ENCODE peak calls at places on chromosomes 2 and 18, in nine cellular contexts. One of them, this sample, is unnamed.

GRCh38 chr2:72137498-72138010 is 10.1 kb downstream of the CYP26B1 start:
- DNase-seq in MM.1S: peak; percentile 68
- DNase-seq in HCT116: no peak
- DNase-seq in GM06990: peak; percentile 42
- DNase-seq in CD8-positive, alpha-beta T cell: peak; percentile 47
- DNase-seq in upper lobe of right lung: peak; percentile 79
- DNase-seq in tibial artery: peak; percentile 42
- DNase-seq in pancreas: peak; percentile 64
- DNase-seq in NB4: peak; percentile 63
- DNase-seq in this sample: peak; percentile 88

GRCh38 chr2:168354499-168354898 is 101.6 kb upstream of the CERS6 start:
- DNase-seq in MM.1S: no peak
- DNase-seq in HCT116: no peak
- DNase-seq in GM06990: no peak
- DNase-seq in CD8-positive, alpha-beta T cell: no peak
- DNase-seq in upper lobe of right lung: no peak
- DNase-seq in tibial artery: no peak
- DNase-seq in pancreas: no peak
- DNase-seq in NB4: no peak
- DNase-seq in this sample: no peak

GRCh38 chr18:8705941-8706544 is 687 bp downstream of the MTCL1 start:
- DNase-seq in MM.1S: peak; percentile 29
- DNase-seq in HCT116: no peak
- DNase-seq in GM06990: no peak
- DNase-seq in CD8-positive, alpha-beta T cell: no peak
- DNase-seq in upper lobe of right lung: peak; percentile 71
- DNase-seq in tibial artery: no peak
- DNase-seq in pancreas: peak; percentile 30
- DNase-seq in NB4: no peak
- DNase-seq in this sample: peak; percentile 57

GRCh38 chr18:41993151-41993550 is 38.1 kb downstream of the PIK3C3 start:
- DNase-seq in MM.1S: no peak
- DNase-seq in HCT116: no peak
- DNase-seq in GM06990: no peak
- DNase-seq in CD8-positive, alpha-beta T cell: no peak
- DNase-seq in upper lobe of right lung: no peak
- DNase-seq in tibial artery: no peak
- DNase-seq in pancreas: no peak
- DNase-seq in NB4: peak; percentile 54
- DNase-seq in this sample: no peak

GRCh38 chr18:23871410-23871809 is 143.1 kb upstream of the TTC39C start:
- DNase-seq in MM.1S: no peak
- DNase-seq in HCT116: no peak
- DNase-seq in GM06990: peak; percentile 18
- DNase-seq in CD8-positive, alpha-beta T cell: peak; percentile 60
- DNase-seq in upper lobe of right lung: no peak
- DNase-seq in tibial artery: no peak
- DNase-seq in pancreas: no peak
- DNase-seq in NB4: peak; percentile 49
- DNase-seq in this sample: peak; percentile 39

GRCh38 chr18:7272268-7273049 is 41.6 kb downstream of the LRRC30 start:
- DNase-seq in MM.1S: peak; percentile 77
- DNase-seq in HCT116: no peak
- DNase-seq in GM06990: no peak
- DNase-seq in CD8-positive, alpha-beta T cell: no peak
- DNase-seq in upper lobe of right lung: peak; percentile 75
- DNase-seq in tibial artery: peak; percentile 61
- DNase-seq in pancreas: peak; percentile 61
- DNase-seq in NB4: peak; percentile 59
- DNase-seq in this sample: no peak

GRCh38 chr18:34723143-34723542 is 13.0 kb downstream of the DTNA start:
- DNase-seq in MM.1S: no peak
- DNase-seq in HCT116: no peak
- DNase-seq in GM06990: no peak
- DNase-seq in CD8-positive, alpha-beta T cell: no peak
- DNase-seq in upper lobe of right lung: no peak
- DNase-seq in tibial artery: no peak
- DNase-seq in pancreas: no peak
- DNase-seq in NB4: peak; percentile 4
- DNase-seq in this sample: no peak

GRCh38 chr18:55448390-55448789 is 139.6 kb downstream of the TCF4 start:
- DNase-seq in MM.1S: no peak
- DNase-seq in HCT116: no peak
- DNase-seq in GM06990: no peak
- DNase-seq in CD8-positive, alpha-beta T cell: no peak
- DNase-seq in upper lobe of right lung: no peak
- DNase-seq in tibial artery: no peak
- DNase-seq in pancreas: no peak
- DNase-seq in NB4: no peak
- DNase-seq in this sample: no peak

GRCh38 chr18:52874774-52875173 is 534.8 kb downstream of the DCC start:
- DNase-seq in MM.1S: no peak
- DNase-seq in HCT116: no peak
- DNase-seq in GM06990: no peak
- DNase-seq in CD8-positive, alpha-beta T cell: no peak
- DNase-seq in upper lobe of right lung: no peak
- DNase-seq in tibial artery: no peak
- DNase-seq in pancreas: no peak
- DNase-seq in NB4: no peak
- DNase-seq in this sample: no peak

GRCh38 chr2:144261336-144261735 is 258.6 kb downstream of the ZEB2 start:
- DNase-seq in MM.1S: no peak
- DNase-seq in HCT116: no peak
- DNase-seq in GM06990: no peak
- DNase-seq in CD8-positive, alpha-beta T cell: no peak
- DNase-seq in upper lobe of right lung: no peak
- DNase-seq in tibial artery: no peak
- DNase-seq in pancreas: no peak
- DNase-seq in NB4: no peak
- DNase-seq in this sample: no peak

GRCh38 chr2:73202156-73203054 is at the start of gene NOTO:
- DNase-seq in MM.1S: no peak
- DNase-seq in HCT116: no peak
- DNase-seq in GM06990: no peak
- DNase-seq in CD8-positive, alpha-beta T cell: no peak
- DNase-seq in upper lobe of right lung: no peak
- DNase-seq in tibial artery: no peak
- DNase-seq in pancreas: no peak
- DNase-seq in NB4: no peak
- DNase-seq in this sample: no peak

GRCh38 chr2:13652531-13653313 is 936.0 kb downstream of the TRIB2 start:
- DNase-seq in MM.1S: peak; percentile 52
- DNase-seq in HCT116: no peak
- DNase-seq in GM06990: no peak
- DNase-seq in CD8-positive, alpha-beta T cell: no peak
- DNase-seq in upper lobe of right lung: no peak
- DNase-seq in tibial artery: no peak
- DNase-seq in pancreas: no peak
- DNase-seq in NB4: peak; percentile 25
- DNase-seq in this sample: no peak

GRCh38 chr2:13651684-13652131 is 935.0 kb downstream of the TRIB2 start:
- DNase-seq in MM.1S: peak; percentile 83
- DNase-seq in HCT116: no peak
- DNase-seq in GM06990: no peak
- DNase-seq in CD8-positive, alpha-beta T cell: no peak
- DNase-seq in upper lobe of right lung: no peak
- DNase-seq in tibial artery: no peak
- DNase-seq in pancreas: no peak
- DNase-seq in NB4: no peak
- DNase-seq in this sample: no peak

GRCh38 chr2:13654416-13654815 is 937.7 kb downstream of the TRIB2 start:
- DNase-seq in MM.1S: no peak
- DNase-seq in HCT116: no peak
- DNase-seq in GM06990: no peak
- DNase-seq in CD8-positive, alpha-beta T cell: no peak
- DNase-seq in upper lobe of right lung: no peak
- DNase-seq in tibial artery: no peak
- DNase-seq in pancreas: no peak
- DNase-seq in NB4: no peak
- DNase-seq in this sample: no peak

GRCh38 chr2:13650586-13651180 is 933.9 kb downstream of the TRIB2 start:
- DNase-seq in MM.1S: peak; percentile 24
- DNase-seq in HCT116: no peak
- DNase-seq in GM06990: no peak
- DNase-seq in CD8-positive, alpha-beta T cell: no peak
- DNase-seq in upper lobe of right lung: no peak
- DNase-seq in tibial artery: no peak
- DNase-seq in pancreas: no peak
- DNase-seq in NB4: peak; percentile 42
- DNase-seq in this sample: no peak
- TF ChIP-seq CTCF in MM.1S: peak; percentile 50
- TF ChIP-seq CTCF in HCT116: no peak
- TF ChIP-seq CTCF in GM06990: peak; percentile 8
- TF ChIP-seq CTCF in CD8-positive, alpha-beta T cell: no peak
- TF ChIP-seq CTCF in upper lobe of right lung: no peak
- TF ChIP-seq CTCF in tibial artery: no peak
- TF ChIP-seq CTCF in pancreas: no peak
- TF ChIP-seq CTCF in NB4: peak; percentile 36
- TF ChIP-seq CTCF in this sample: no peak

GRCh38 chr2:239266436-239266770 is 134.4 kb downstream of the HDAC4 start:
- DNase-seq in MM.1S: no peak
- DNase-seq in HCT116: no peak
- DNase-seq in GM06990: no peak
- DNase-seq in CD8-positive, alpha-beta T cell: no peak
- DNase-seq in upper lobe of right lung: no peak
- DNase-seq in tibial artery: no peak
- DNase-seq in pancreas: no peak
- DNase-seq in NB4: no peak
- DNase-seq in this sample: no peak

GRCh38 chr2:239268082-239268481 is 132.7 kb downstream of the HDAC4 start:
- DNase-seq in MM.1S: no peak
- DNase-seq in HCT116: no peak
- DNase-seq in GM06990: no peak
- DNase-seq in CD8-positive, alpha-beta T cell: no peak
- DNase-seq in upper lobe of right lung: peak; percentile 78
- DNase-seq in tibial artery: no peak
- DNase-seq in pancreas: peak; percentile 80
- DNase-seq in NB4: no peak
- DNase-seq in this sample: no peak

GRCh38 chr2:239266779-239267410 is 133.9 kb downstream of the HDAC4 start:
- DNase-seq in MM.1S: no peak
- DNase-seq in HCT116: no peak
- DNase-seq in GM06990: peak; percentile 38
- DNase-seq in CD8-positive, alpha-beta T cell: no peak
- DNase-seq in upper lobe of right lung: no peak
- DNase-seq in tibial artery: no peak
- DNase-seq in pancreas: no peak
- DNase-seq in NB4: peak; percentile 27
- DNase-seq in this sample: no peak

GRCh38 chr2:239268549-239268948 is 132.3 kb downstream of the HDAC4 start:
- DNase-seq in MM.1S: peak; percentile 49
- DNase-seq in HCT116: no peak
- DNase-seq in GM06990: peak; percentile 38
- DNase-seq in CD8-positive, alpha-beta T cell: no peak
- DNase-seq in upper lobe of right lung: no peak
- DNase-seq in tibial artery: no peak
- DNase-seq in pancreas: no peak
- DNase-seq in NB4: peak; percentile 55
- DNase-seq in this sample: no peak

GRCh38 chr2:239267411-239267941 is 133.3 kb downstream of the HDAC4 start:
- DNase-seq in MM.1S: peak; percentile 97
- DNase-seq in HCT116: peak; percentile 53
- DNase-seq in GM06990: peak; percentile 73
- DNase-seq in CD8-positive, alpha-beta T cell: peak; percentile 90
- DNase-seq in upper lobe of right lung: peak; percentile 87
- DNase-seq in tibial artery: peak; percentile 82
- DNase-seq in pancreas: no peak
- DNase-seq in NB4: peak; percentile 97
- DNase-seq in this sample: peak; percentile 86
- TF ChIP-seq CTCF in MM.1S: peak; percentile 45
- TF ChIP-seq CTCF in HCT116: peak; percentile 48
- TF ChIP-seq CTCF in GM06990: peak; percentile 52
- TF ChIP-seq CTCF in CD8-positive, alpha-beta T cell: peak; percentile 64
- TF ChIP-seq CTCF in upper lobe of right lung: peak; percentile 49
- TF ChIP-seq CTCF in tibial artery: peak; percentile 5
- TF ChIP-seq CTCF in pancreas: no peak
- TF ChIP-seq CTCF in NB4: peak; percentile 8
- TF ChIP-seq CTCF in this sample: peak; percentile 31

GRCh38 chr2:124025349-124025720 is 248 bp downstream of the CNTNAP5 start:
- DNase-seq in MM.1S: no peak
- DNase-seq in HCT116: no peak
- DNase-seq in GM06990: no peak
- DNase-seq in CD8-positive, alpha-beta T cell: no peak
- DNase-seq in upper lobe of right lung: no peak
- DNase-seq in tibial artery: no peak
- DNase-seq in pancreas: no peak
- DNase-seq in NB4: no peak
- DNase-seq in this sample: no peak

GRCh38 chr2:124032799-124033198 is 7.7 kb downstream of the CNTNAP5 start:
- DNase-seq in MM.1S: no peak
- DNase-seq in HCT116: no peak
- DNase-seq in GM06990: no peak
- DNase-seq in CD8-positive, alpha-beta T cell: no peak
- DNase-seq in upper lobe of right lung: no peak
- DNase-seq in tibial artery: no peak
- DNase-seq in pancreas: no peak
- DNase-seq in NB4: no peak
- DNase-seq in this sample: no peak

GRCh38 chr2:124025896-124026295 is 809 bp downstream of the CNTNAP5 start:
- DNase-seq in MM.1S: no peak
- DNase-seq in HCT116: no peak
- DNase-seq in GM06990: no peak
- DNase-seq in CD8-positive, alpha-beta T cell: no peak
- DNase-seq in upper lobe of right lung: no peak
- DNase-seq in tibial artery: no peak
- DNase-seq in pancreas: no peak
- DNase-seq in NB4: no peak
- DNase-seq in this sample: no peak

GRCh38 chr2:124024491-124025348 is at the start of gene CNTNAP5:
- DNase-seq in MM.1S: no peak
- DNase-seq in HCT116: no peak
- DNase-seq in GM06990: peak; percentile 6
- DNase-seq in CD8-positive, alpha-beta T cell: no peak
- DNase-seq in upper lobe of right lung: peak; percentile 82
- DNase-seq in tibial artery: no peak
- DNase-seq in pancreas: peak; percentile 63
- DNase-seq in NB4: peak; percentile 2
- DNase-seq in this sample: peak; percentile 36

GRCh38 chr2:124027182-124027581 is 2.1 kb downstream of the CNTNAP5 start:
- DNase-seq in MM.1S: peak; percentile 83
- DNase-seq in HCT116: no peak
- DNase-seq in GM06990: no peak
- DNase-seq in CD8-positive, alpha-beta T cell: no peak
- DNase-seq in upper lobe of right lung: no peak
- DNase-seq in tibial artery: no peak
- DNase-seq in pancreas: peak; percentile 24
- DNase-seq in NB4: peak; percentile 66
- DNase-seq in this sample: peak; percentile 67
- TF ChIP-seq CTCF in MM.1S: peak; percentile 66
- TF ChIP-seq CTCF in HCT116: peak; percentile 25
- TF ChIP-seq CTCF in GM06990: peak; percentile 62
- TF ChIP-seq CTCF in CD8-positive, alpha-beta T cell: no peak
- TF ChIP-seq CTCF in upper lobe of right lung: peak; percentile 56
- TF ChIP-seq CTCF in tibial artery: no peak
- TF ChIP-seq CTCF in pancreas: no peak
- TF ChIP-seq CTCF in NB4: peak; percentile 63
- TF ChIP-seq CTCF in this sample: peak; percentile 38

DNA sequence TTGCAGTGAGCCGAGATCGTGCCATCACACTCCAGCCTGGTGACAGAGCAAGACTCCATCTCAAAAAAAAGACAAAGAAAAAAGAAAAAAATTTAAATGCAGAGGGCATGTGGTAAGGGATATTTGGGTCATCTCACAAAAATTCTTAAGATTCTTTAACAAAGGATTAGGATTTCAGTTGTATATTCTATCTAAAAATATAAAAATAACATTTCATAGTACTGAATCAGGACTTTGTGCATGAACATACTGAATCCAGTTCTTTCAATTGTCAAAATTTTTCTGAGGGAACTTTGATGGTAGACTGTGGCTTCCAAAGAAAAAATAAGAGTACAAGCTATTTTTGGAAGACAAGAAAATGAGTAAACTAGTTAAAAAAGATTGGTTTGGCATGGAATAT is 6.5 kb upstream of the PPP3R1 start:
- DNase-seq in MM.1S: no peak
- DNase-seq in HCT116: no peak
- DNase-seq in GM06990: no peak
- DNase-seq in CD8-positive, alpha-beta T cell: no peak
- DNase-seq in upper lobe of right lung: no peak
- DNase-seq in tibial artery: no peak
- DNase-seq in pancreas: no peak
- DNase-seq in NB4: no peak
- DNase-seq in this sample: no peak
- TF ChIP-seq CTCF in MM.1S: no peak
- TF ChIP-seq CTCF in HCT116: no peak
- TF ChIP-seq CTCF in GM06990: no peak
- TF ChIP-seq CTCF in CD8-positive, alpha-beta T cell: no peak
- TF ChIP-seq CTCF in upper lobe of right lung: no peak
- TF ChIP-seq CTCF in tibial artery: no peak
- TF ChIP-seq CTCF in pancreas: no peak
- TF ChIP-seq CTCF in NB4: no peak
- TF ChIP-seq CTCF in this sample: no peak

This sample was measured in GM20000.